ENCODE peak calls at places on chromosomes 7 and 10, in eight cellular contexts. N, R, B, J, F, E, L and O are unnamed samples. For H3K4me1, the result is how much of the 10 kb centered on the place peaks cover.

GRCh38 chr10:61628875-61629513 is 33.7 kb upstream of the CABCOCO1 start:
- DNase-seq in E (no peak), L (no peak), N (no peak), F (no peak), R (no peak), B (no peak), J (peak), O (no peak)

GRCh38 chr7:1108264-1108920 is 20.5 kb downstream of the GPER1 start:
- DNase-seq in N (no peak), L (no peak), R (no peak), B (no peak), E (no peak), J (no peak), F (no peak), O (peak)

GRCh38 chr7:127437772-127438330 is 45.3 kb upstream of the ZNF800 start:
- DNase-seq in L (no peak), N (no peak), B (no peak), F (no peak), R (no peak), J (peak), E (no peak), O (no peak)

GRCh38 chr10:110176626-110177025 is 30.8 kb upstream of the MXI1 start:
- DNase-seq in E (peak), N (no peak), L (no peak), B (no peak), F (no peak), R (no peak), J (peak), O (peak)

GRCh38 chr10:97063983-97064837 is 121.5 kb downstream of the SLIT1 start:
- DNase-seq in F (no peak), J (no peak), E (no peak), B (no peak), R (no peak), L (no peak), N (no peak), O (no peak)

GRCh38 chr10:26703096-26703495 is 5.6 kb downstream of the PDSS1 start:
- DNase-seq in L (no peak), J (no peak), F (no peak), N (no peak), E (no peak), R (no peak), B (no peak), O (no peak)

GRCh38 chr7:98133621-98134266 is 27.1 kb downstream of the LMTK2 start:
- DNase-seq in J (peak), R (no peak), L (no peak), N (no peak), E (no peak), F (no peak), B (no peak), O (no peak)

GRCh38 chr10:132369636-132370185 is 27.3 kb upstream of the PWWP2B start:
- DNase-seq in F (no peak), N (no peak), B (peak), E (no peak), L (no peak), R (no peak), J (no peak), O (no peak)

GRCh38 chr7:44566680-44567079 is 7.0 kb downstream of the DDX56 start:
- DNase-seq in J (no peak), B (no peak), E (no peak), F (no peak), N (no peak), R (no peak), L (no peak), O (no peak)

GRCh38 chr7:143979359-143979758 is 20.8 kb upstream of the OR6B1 start:
- DNase-seq in L (no peak), B (no peak), R (no peak), F (no peak), E (no peak), J (peak), N (no peak), O (no peak)

DNA sequence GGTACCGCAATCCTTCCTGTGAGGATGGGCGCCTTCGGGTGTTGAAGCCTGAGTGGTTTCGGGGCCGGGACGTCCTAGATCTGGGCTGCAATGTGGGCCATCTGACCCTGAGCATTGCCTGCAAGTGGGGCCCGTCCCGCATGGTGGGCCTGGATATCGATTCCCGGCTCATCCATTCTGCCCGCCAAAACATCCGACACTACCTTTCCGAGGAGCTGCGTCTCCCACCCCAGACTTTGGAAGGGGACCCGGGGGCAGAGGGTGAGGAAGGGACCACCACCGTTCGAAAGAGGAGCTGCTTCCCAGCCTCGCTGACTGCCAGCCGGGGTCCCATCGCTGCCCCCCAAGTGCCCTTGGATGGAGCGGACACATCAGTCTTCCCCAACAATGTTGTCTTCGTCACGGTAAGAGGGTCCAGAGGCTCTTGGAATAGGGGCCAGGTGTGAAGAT is 1.7 kb downstream of the MEPCE start:
- DNase-seq in E (no peak), J (no peak), L (no peak), B (no peak), N (no peak), R (no peak), F (no peak), O (no peak)
- H3K4me1 ChIP-seq in E (under half), J (under half), L (half or more), B (under half), N (half or more), R (half or more), F (under half), O (under half)

GRCh38 chr10:130000918-130001317 is 36.8 kb upstream of the EBF3 start:
- DNase-seq in E (no peak), J (no peak), B (no peak), F (no peak), N (no peak), L (peak), R (no peak), O (no peak)
- H3K4me3 ChIP-seq in E (no peak), J (no peak), B (no peak), F (no peak), N (no peak), L (no peak), R (no peak), O (no peak)

DNA sequence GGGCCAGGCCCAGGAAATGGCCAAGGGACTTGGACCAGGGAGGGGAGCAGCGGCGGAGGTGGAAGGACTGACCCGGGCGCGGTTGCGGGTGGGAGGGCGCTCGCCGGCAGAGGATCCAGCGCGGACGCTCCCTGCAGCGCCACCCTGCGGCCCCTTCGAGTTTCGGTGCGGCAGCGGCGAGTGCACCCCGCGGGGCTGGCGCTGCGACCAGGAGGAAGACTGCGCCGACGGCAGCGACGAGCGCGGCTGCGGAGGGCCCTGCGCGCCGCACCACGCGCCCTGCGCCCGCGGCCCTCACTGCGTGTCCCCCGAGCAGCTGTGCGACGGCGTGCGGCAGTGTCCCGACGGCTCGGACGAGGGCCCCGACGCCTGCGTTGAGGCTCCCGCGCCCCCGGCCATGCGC is 16.8 kb upstream of the ZNF467 start:
- DNase-seq in N (no peak), L (no peak), F (no peak), J (no peak), R (peak), E (peak), B (peak), O (peak)
- TF ChIP-seq CTCF in N (peak), L (peak), F (peak), J (peak), R (peak), E (no peak), B (peak), O (peak)

DNA sequence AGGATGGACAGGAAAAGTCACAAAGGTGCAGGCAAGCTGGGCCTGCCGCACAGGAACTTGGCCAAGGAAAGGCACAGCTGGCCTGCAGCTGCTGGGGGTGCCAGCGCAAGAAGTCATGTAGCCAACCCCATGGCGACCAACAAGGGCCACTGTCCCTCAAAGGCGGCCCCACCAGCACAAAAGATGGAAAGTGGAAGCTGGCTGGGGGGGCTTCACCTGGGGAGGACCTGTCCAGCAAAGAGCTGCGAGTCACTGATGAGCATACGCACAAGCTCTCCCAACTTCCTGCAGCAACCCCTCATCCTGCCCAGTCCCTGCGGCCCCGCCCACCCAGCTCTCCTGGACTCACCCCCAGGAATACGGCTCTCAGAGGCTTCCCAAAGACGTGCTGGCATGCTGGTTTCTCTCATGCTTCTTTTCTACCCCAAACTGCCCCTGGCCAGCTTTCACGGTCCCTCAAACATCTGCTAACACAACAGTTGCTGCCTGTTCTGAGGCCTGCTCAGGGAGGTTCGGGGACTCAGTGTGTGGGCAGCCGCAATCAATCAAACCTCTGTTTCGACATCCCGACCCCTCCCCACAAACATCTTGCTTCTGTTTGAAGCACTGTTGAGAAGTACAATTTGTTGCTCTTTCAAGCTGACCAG is 67.6 kb downstream of the FAM53B start:
- DNase-seq in J (no peak), R (no peak), F (no peak), N (no peak), E (no peak), B (no peak), L (no peak), O (peak)
- H3K4me1 ChIP-seq in J (under half), R (under half), F (under half), N (half or more), E (half or more), B (under half), L (half or more), O (half or more)